ENCODE peak calls at places on chromosomes 1 and 21, in five cellular contexts. One of them, this sample, is unnamed.

GRCh38 chr1:41592451-41593125 is 108.1 kb upstream of the EDN2 start:
- DNase-seq in cardiac muscle cell: no peak
- DNase-seq in left ventricle myocardium superior: no peak
- DNase-seq in NCI-H1092 treated with DMSO at 0.1 percent for 48 hours: no peak
- DNase-seq in stimulated activated CD8-positive, alpha-beta memory T cell treated with anti-CD3 and anti-CD28 coated beads, Interleukin-4, amount 100 ng/mL, for 1 hour: no peak
- DNase-seq in this sample: no peak

GRCh38 chr1:235077571-235078479 is 50.8 kb downstream of the TOMM20 start:
- DNase-seq in cardiac muscle cell: no peak
- DNase-seq in left ventricle myocardium superior: no peak
- DNase-seq in NCI-H1092 treated with DMSO at 0.1 percent for 48 hours: no peak
- DNase-seq in stimulated activated CD8-positive, alpha-beta memory T cell treated with anti-CD3 and anti-CD28 coated beads, Interleukin-4, amount 100 ng/mL, for 1 hour: no peak
- DNase-seq in this sample: no peak

GRCh38 chr1:10032590-10033358 is at the start of gene UBE4B:
- DNase-seq in cardiac muscle cell: peak; percentile 100
- DNase-seq in left ventricle myocardium superior: peak; percentile 100
- DNase-seq in NCI-H1092 treated with DMSO at 0.1 percent for 48 hours: peak; percentile 99
- DNase-seq in stimulated activated CD8-positive, alpha-beta memory T cell treated with anti-CD3 and anti-CD28 coated beads, Interleukin-4, amount 100 ng/mL, for 1 hour: peak; percentile 88
- DNase-seq in this sample: peak; percentile 99

GRCh38 chr1:182340233-182341058 is 51.1 kb downstream of the GLUL start:
- DNase-seq in cardiac muscle cell: no peak
- DNase-seq in left ventricle myocardium superior: peak; percentile 28
- DNase-seq in NCI-H1092 treated with DMSO at 0.1 percent for 48 hours: no peak
- DNase-seq in stimulated activated CD8-positive, alpha-beta memory T cell treated with anti-CD3 and anti-CD28 coated beads, Interleukin-4, amount 100 ng/mL, for 1 hour: no peak
- DNase-seq in this sample: peak; percentile 34

GRCh38 chr21:37458669-37459276 is 92.2 kb downstream of the DYRK1A start:
- DNase-seq in cardiac muscle cell: no peak
- DNase-seq in left ventricle myocardium superior: no peak
- DNase-seq in NCI-H1092 treated with DMSO at 0.1 percent for 48 hours: no peak
- DNase-seq in stimulated activated CD8-positive, alpha-beta memory T cell treated with anti-CD3 and anti-CD28 coated beads, Interleukin-4, amount 100 ng/mL, for 1 hour: no peak
- DNase-seq in this sample: no peak

GRCh38 chr21:44000360-44000759 is 11.7 kb upstream of the TRAPPC10 start:
- DNase-seq in cardiac muscle cell: no peak
- DNase-seq in left ventricle myocardium superior: no peak
- DNase-seq in NCI-H1092 treated with DMSO at 0.1 percent for 48 hours: no peak
- DNase-seq in stimulated activated CD8-positive, alpha-beta memory T cell treated with anti-CD3 and anti-CD28 coated beads, Interleukin-4, amount 100 ng/mL, for 1 hour: no peak
- DNase-seq in this sample: no peak

GRCh38 chr1:234628099-234628498 is 18.1 kb upstream of the IRF2BP2 start:
- DNase-seq in cardiac muscle cell: no peak
- DNase-seq in left ventricle myocardium superior: no peak
- DNase-seq in NCI-H1092 treated with DMSO at 0.1 percent for 48 hours: no peak
- DNase-seq in stimulated activated CD8-positive, alpha-beta memory T cell treated with anti-CD3 and anti-CD28 coated beads, Interleukin-4, amount 100 ng/mL, for 1 hour: no peak
- DNase-seq in this sample: no peak

GRCh38 chr1:154765970-154766369 is 104.1 kb downstream of the KCNN3 start:
- DNase-seq in cardiac muscle cell: peak; percentile 43
- DNase-seq in left ventricle myocardium superior: no peak
- DNase-seq in NCI-H1092 treated with DMSO at 0.1 percent for 48 hours: peak; percentile 28
- DNase-seq in stimulated activated CD8-positive, alpha-beta memory T cell treated with anti-CD3 and anti-CD28 coated beads, Interleukin-4, amount 100 ng/mL, for 1 hour: no peak
- DNase-seq in this sample: no peak

GRCh38 chr1:46749921-46750404 is 31.0 kb upstream of the EFCAB14 start:
- DNase-seq in cardiac muscle cell: no peak
- DNase-seq in left ventricle myocardium superior: peak; percentile 52
- DNase-seq in NCI-H1092 treated with DMSO at 0.1 percent for 48 hours: no peak
- DNase-seq in stimulated activated CD8-positive, alpha-beta memory T cell treated with anti-CD3 and anti-CD28 coated beads, Interleukin-4, amount 100 ng/mL, for 1 hour: no peak
- DNase-seq in this sample: peak; percentile 29